ENCODE peak calls at places on chromosomes 11 and 22, in ten cellular contexts. K is right atrium auricular region; Y is stomach; B is CD8-positive, alpha-beta T cell; D is left ventricle myocardium inferior; S is fibroblast of lung; G is esophagus squamous epithelium; I is astrocyte; V is testis; T is SJCRH30. N is an unnamed sample.

GRCh38 chr11:45580399-45580798 is 85.0 kb downstream of the CHST1 start:
- DNase-seq in K (no peak), Y (no peak), B (no peak), D (no peak), S (peak; percentile 29), G (no peak), I (peak; percentile 18), V (peak; percentile 43), T (peak; percentile 55), N (no peak)

GRCh38 chr22:32237021-32237420 is 18.1 kb downstream of the SLC5A4 start:
- DNase-seq in K (no peak), Y (no peak), B (no peak), D (no peak), S (no peak), G (no peak), I (no peak), V (no peak), T (no peak), N (no peak)

GRCh38 chr11:85889676-85890579 is 34.7 kb downstream of the CCDC83 start:
- DNase-seq in K (no peak), Y (no peak), B (no peak), D (no peak), S (peak; percentile 53), G (no peak), I (peak; percentile 88), V (no peak), T (peak; percentile 59), N (no peak)

GRCh38 chr11:2385156-2386151 is 8.3 kb downstream of the CD81 start:
- DNase-seq in K (no peak), Y (no peak), B (no peak), D (no peak), S (no peak), G (no peak), I (no peak), V (no peak), T (no peak), N (no peak)

GRCh38 chr11:111526501-111526900 is 11.9 kb downstream of the HOATZ start:
- DNase-seq in K (no peak), Y (no peak), B (no peak), D (no peak), S (peak; percentile 49), G (no peak), I (peak; percentile 89), V (no peak), T (no peak), N (no peak)

GRCh38 chr11:111450480-111451320 is 61.5 kb downstream of the BTG4 start:
- DNase-seq in K (no peak), Y (no peak), B (no peak), D (no peak), S (no peak), G (no peak), I (peak; percentile 20), V (no peak), T (peak; percentile 15), N (no peak)

GRCh38 chr11:30346068-30346688 is 23.3 kb downstream of the ARL14EP start:
- DNase-seq in K (no peak), Y (no peak), B (no peak), D (no peak), S (peak; percentile 74), G (no peak), I (no peak), V (no peak), T (peak; percentile 86), N (no peak)

GRCh38 chr11:114348200-114349191 is 51.8 kb downstream of the C11orf71 start:
- DNase-seq in K (no peak), Y (peak; percentile 47), B (no peak), D (no peak), S (peak; percentile 81), G (no peak), I (peak; percentile 33), V (peak; percentile 63), T (peak; percentile 70), N (peak; percentile 46)

GRCh38 chr11:128621491-128622136 is 34.3 kb upstream of the ETS1 start:
- DNase-seq in K (peak; percentile 59), Y (no peak), B (peak; percentile 45), D (no peak), S (peak; percentile 97), G (no peak), I (peak; percentile 71), V (no peak), T (peak; percentile 11), N (no peak)

GRCh38 chr22:20437253-20438065 is at the start of gene SCARF2:
- DNase-seq in K (no peak), Y (no peak), B (no peak), D (peak; percentile 71), S (peak; percentile 57), G (no peak), I (peak; percentile 41), V (no peak), T (peak; percentile 65), N (no peak)

GRCh38 chr22:20438066-20438677 is 547 bp upstream of the SCARF2 start:
- DNase-seq in K (no peak), Y (no peak), B (no peak), D (no peak), S (peak; percentile 46), G (no peak), I (peak; percentile 43), V (no peak), T (no peak), N (no peak)

GRCh38 chr22:20439928-20440575 is 2.4 kb upstream of the SCARF2 start:
- DNase-seq in K (no peak), Y (no peak), B (no peak), D (no peak), S (no peak), G (no peak), I (no peak), V (no peak), T (no peak), N (no peak)

GRCh38 chr22:20439556-20439927 is 1.9 kb upstream of the SCARF2 start:
- DNase-seq in K (no peak), Y (no peak), B (no peak), D (no peak), S (no peak), G (no peak), I (no peak), V (no peak), T (no peak), N (no peak)

DNA sequence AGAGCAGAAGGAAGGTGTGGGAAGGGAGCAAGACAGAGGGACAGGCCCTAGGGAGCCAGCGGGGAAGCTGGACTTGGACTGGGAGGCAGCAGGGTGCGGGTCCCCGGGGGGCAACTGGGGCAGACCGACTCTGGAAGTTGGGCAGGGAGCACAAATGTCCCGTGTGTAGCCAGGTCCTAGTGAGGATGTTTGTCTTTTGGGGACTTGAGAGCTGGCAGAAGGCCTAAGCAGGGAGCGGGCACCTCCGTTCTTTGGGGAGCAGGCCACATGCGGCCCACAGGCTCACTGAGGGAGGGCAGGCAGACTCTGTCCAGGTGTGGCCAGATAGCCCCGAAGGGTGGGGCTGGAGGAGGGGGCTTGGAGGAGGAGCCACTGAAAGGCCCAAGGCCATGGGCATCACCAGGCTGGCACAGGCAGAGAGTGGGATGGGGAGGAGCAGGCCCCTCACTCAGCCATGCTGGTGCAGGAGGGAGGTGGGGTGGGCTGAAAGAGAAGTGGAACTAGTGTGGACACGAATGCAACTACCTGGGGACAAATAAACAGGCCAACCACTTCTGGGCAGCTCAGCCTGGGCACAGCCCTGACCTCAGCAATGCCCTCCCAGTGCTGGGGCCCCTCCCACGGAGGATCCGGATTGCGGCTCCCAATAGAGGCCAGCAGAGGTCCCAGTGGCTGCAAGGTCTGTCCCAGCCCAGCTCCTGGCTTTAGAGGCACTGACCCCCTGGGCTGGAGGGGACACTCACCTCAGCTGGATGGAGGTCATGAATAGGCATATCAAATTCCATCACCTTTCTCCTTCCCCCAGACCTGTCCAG is 1.3 kb upstream of the SCARF2 start:
- DNase-seq in K (no peak), Y (no peak), B (no peak), D (no peak), S (no peak), G (no peak), I (no peak), V (no peak), T (no peak), N (no peak)
- H3K27ac ChIP-seq in K (peak overlapping the region; percentile 81), Y (peak overlapping the region; percentile 74), B (no peak overlapping the region), D (peak overlapping the region; percentile 90), S (no peak overlapping the region), G (peak overlapping the region; percentile 77), I (no peak overlapping the region), V (peak overlapping the region; percentile 90), T (no peak overlapping the region), N (no peak overlapping the region)

DNA sequence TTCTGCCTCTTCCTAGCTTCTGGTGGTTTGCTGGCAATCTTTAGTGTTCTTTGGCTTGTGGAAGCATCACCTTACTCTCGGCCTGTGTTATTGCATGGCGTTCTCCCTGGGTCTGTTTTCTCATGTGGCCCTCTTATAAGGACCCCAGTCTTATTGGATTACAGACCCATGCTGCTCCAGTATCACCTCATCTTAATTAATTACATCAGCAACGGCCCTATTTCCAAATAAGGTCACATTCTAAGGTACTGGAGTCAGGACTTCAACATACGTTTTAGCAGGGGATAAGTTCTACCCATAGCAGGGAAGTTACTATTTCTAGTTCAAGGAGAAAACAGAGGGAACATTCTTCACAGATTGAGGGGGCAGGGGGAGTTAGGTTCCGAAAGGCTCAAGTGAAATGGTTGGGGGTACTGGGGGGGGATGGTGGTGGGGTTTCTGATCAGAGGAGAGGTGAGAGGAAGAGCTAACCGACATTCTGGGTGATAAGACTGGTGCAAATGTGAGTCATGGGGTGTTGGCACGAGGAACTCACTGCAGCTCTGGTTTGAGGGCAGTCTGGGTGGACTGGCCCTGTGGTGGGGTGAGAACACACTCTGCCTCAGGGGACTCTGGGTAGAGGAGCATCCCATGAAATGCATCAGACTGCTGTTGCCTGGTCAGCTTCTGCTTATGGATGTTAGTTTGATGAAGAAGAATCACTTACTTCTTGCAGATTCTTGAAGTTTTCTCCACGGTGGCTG is 51.5 kb upstream of the ZBED5 start:
- DNase-seq in K (no peak), Y (no peak), B (no peak), D (no peak), S (no peak), G (no peak), I (peak; percentile 58), V (no peak), T (no peak), N (no peak)
- H3K4me1 ChIP-seq in K (peaks cover 29% of the 10 kb centered on the region), Y (no peaks in the 10 kb centered on the region), B (no peaks in the 10 kb centered on the region), D (peaks cover 40% of the 10 kb centered on the region), S (peaks cover 28% of the 10 kb centered on the region), G (peaks cover 11% of the 10 kb centered on the region), I (peaks cover 30% of the 10 kb centered on the region), V (no peaks in the 10 kb centered on the region), T (peaks cover 36% of the 10 kb centered on the region), N (no peaks in the 10 kb centered on the region)

GRCh38 chr11:16982256-16982671 is 31.9 kb downstream of the PLEKHA7 start:
- DNase-seq in K (no peak), Y (peak; percentile 53), B (no peak), D (no peak), S (no peak), G (no peak), I (no peak), V (peak; percentile 37), T (peak; percentile 23), N (no peak)
- H3K27ac ChIP-seq in K (peak overlapping the region; percentile 51), Y (peak overlapping the region; percentile 86), B (no peak overlapping the region), D (peak overlapping the region; percentile 57), S (no peak overlapping the region), G (peak overlapping the region; percentile 59), I (peak overlapping the region; percentile 70), V (peak overlapping the region; percentile 48), T (peak overlapping the region; percentile 81), N (no peak overlapping the region)

DNA sequence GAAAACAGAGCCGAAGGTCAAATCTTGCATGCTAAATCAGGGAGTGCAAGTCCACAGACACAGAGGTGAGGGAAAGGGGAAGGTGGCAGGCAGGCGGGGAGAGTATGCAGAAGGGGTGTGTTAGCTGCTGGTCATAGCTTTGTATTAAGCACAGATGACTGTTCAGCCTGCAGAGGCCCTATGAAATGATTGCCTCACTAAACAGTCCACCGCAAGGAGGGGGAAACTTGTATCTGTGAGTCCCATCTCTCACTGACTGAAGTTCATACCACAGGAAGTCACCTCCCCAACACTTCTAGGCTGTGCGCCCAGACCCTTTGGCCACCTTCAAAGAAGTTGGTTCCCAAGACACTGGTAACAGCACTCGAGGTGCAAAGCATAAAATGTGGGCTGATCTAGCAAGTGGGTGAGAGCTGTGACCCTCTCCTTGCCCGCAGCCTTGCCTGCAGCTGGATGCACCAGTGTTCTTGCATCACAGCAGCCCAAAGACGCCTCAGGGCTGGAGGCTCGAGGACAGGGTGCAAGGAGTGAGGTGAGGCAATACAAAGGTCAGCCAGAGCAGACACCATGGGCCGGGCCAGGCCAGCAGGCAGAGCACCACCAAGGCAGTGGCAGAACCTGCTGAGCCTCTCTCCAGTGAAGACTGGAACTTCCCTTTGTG is 115.3 kb upstream of the TBCEL start:
- DNase-seq in K (no peak), Y (no peak), B (peak; percentile 48), D (no peak), S (no peak), G (no peak), I (no peak), V (no peak), T (no peak), N (no peak)
- H3K4me1 ChIP-seq in K (no peaks in the 10 kb centered on the region), Y (no peaks in the 10 kb centered on the region), B (no peaks in the 10 kb centered on the region), D (no peaks in the 10 kb centered on the region), S (no peaks in the 10 kb centered on the region), G (peaks cover 73% of the 10 kb centered on the region), I (no peaks in the 10 kb centered on the region), V (no peaks in the 10 kb centered on the region), T (no peaks in the 10 kb centered on the region), N (no peaks in the 10 kb centered on the region)

N was measured in adrenal gland.